ENCODE peak calls at places on chromosomes 6 and 20, in seven cellular contexts. J is AG04450, G is GM12864, U is uterus, T is PC-9, M is A549, D is progenitor cell of endocrine pancreas. S is an unnamed sample.

GRCh38 chr6:149443411-149444181 is 41.2 kb downstream of the ZC3H12D start:
- DNase-seq in J (peak; percentile 44), G (no peak), U (no peak), T (no peak), M (no peak), D (no peak), S (no peak)

GRCh38 chr6:786946-787763 is 94.2 kb upstream of the EXOC2 start:
- DNase-seq in J (no peak), G (peak; percentile 12), U (no peak), T (no peak), M (peak; percentile 18), D (no peak), S (peak; percentile 34)

GRCh38 chr20:11249239-11249638 is 575.4 kb upstream of the JAG1 start:
- DNase-seq in J (no peak), G (no peak), U (no peak), T (no peak), M (no peak), D (no peak), S (no peak)

GRCh38 chr20:49483018-49483705 is 694 bp upstream of the KCNB1 start:
- DNase-seq in J (no peak), G (no peak), U (peak; percentile 37), T (no peak), M (no peak), D (no peak), S (peak; percentile 37)

GRCh38 chr20:63641146-63641791 is 12.0 kb downstream of the STMN3 start:
- DNase-seq in J (no peak), G (no peak), U (no peak), T (no peak), M (no peak), D (no peak), S (peak; percentile 65)

GRCh38 chr6:41302638-41303037 is 16.2 kb upstream of the TREM1 start:
- DNase-seq in J (no peak), G (peak; percentile 22), U (no peak), T (no peak), M (no peak), D (no peak), S (no peak)

GRCh38 chr6:104409913-104410312 is 449.8 kb downstream of the HACE1 start:
- DNase-seq in J (no peak), G (no peak), U (no peak), T (no peak), M (no peak), D (no peak), S (no peak)

GRCh38 chr6:107173779-107174178 is 58.5 kb upstream of the BEND3 start:
- DNase-seq in J (no peak), G (no peak), U (no peak), T (no peak), M (no peak), D (no peak), S (no peak)

GRCh38 chr6:166935353-166935752 is 21.0 kb downstream of the RNASET2 start:
- DNase-seq in J (no peak), G (no peak), U (no peak), T (no peak), M (no peak), D (no peak), S (no peak)

GRCh38 chr6:168714547-168715260 is 273.7 kb downstream of the SMOC2 start:
- DNase-seq in J (no peak), G (no peak), U (no peak), T (no peak), M (no peak), D (no peak), S (no peak)

GRCh38 chr6:43211960-43212359 is 17.3 kb downstream of the DNPH1 start:
- DNase-seq in J (no peak), G (no peak), U (no peak), T (no peak), M (no peak), D (no peak), S (no peak)

GRCh38 chr6:28747631-28748157 is 176.1 kb downstream of the TRIM27 start:
- DNase-seq in J (peak; percentile 27), G (no peak), U (no peak), T (peak; percentile 39), M (peak; percentile 51), D (no peak), S (no peak)

GRCh38 chr6:10582774-10583508 is 61.8 kb downstream of the GCNT2 start:
- DNase-seq in J (no peak), G (no peak), U (no peak), T (no peak), M (no peak), D (no peak), S (no peak)

GRCh38 chr6:150692604-150693003 is 92.9 kb downstream of the PLEKHG1 start:
- DNase-seq in J (no peak), G (no peak), U (no peak), T (no peak), M (no peak), D (no peak), S (peak; percentile 38)

GRCh38 chr20:4691753-4692152 is 30.0 kb upstream of the PRND start:
- DNase-seq in J (no peak), G (no peak), U (no peak), T (no peak), M (no peak), D (no peak), S (no peak)

DNA sequence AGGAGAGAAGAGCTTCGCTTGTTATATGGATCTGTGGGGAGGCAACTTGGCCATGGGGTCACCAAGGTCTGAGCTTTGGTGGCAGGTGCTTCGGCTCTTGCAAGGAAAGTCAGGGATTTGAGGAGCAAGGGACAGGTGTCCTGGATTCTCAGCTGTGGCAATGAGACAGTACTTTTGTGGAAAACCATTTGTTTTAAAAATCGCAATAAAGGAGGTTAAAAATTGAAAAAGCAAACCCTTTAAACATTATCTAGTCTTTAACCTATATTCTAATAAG is 64.3 kb downstream of the NOL4L start:
- DNase-seq in J (no peak), G (no peak), U (no peak), T (no peak), M (no peak), D (no peak), S (no peak)
- TF ChIP-seq CTCF in J (no peak), G (no peak), U (no peak), T (no peak), M (no peak), D (no peak), S (no peak)

GRCh38 chr6:25027221-25027916 is 91.6 kb upstream of the RIPOR2 start:
- DNase-seq in J (no peak), G (peak; percentile 63), U (no peak), T (peak; percentile 51), M (no peak), D (no peak), S (peak; percentile 77)
- TF ChIP-seq CTCF in J (no peak), G (peak; percentile 67), U (no peak), T (no peak), M (no peak), D (no peak), S (peak; percentile 72)

DNA sequence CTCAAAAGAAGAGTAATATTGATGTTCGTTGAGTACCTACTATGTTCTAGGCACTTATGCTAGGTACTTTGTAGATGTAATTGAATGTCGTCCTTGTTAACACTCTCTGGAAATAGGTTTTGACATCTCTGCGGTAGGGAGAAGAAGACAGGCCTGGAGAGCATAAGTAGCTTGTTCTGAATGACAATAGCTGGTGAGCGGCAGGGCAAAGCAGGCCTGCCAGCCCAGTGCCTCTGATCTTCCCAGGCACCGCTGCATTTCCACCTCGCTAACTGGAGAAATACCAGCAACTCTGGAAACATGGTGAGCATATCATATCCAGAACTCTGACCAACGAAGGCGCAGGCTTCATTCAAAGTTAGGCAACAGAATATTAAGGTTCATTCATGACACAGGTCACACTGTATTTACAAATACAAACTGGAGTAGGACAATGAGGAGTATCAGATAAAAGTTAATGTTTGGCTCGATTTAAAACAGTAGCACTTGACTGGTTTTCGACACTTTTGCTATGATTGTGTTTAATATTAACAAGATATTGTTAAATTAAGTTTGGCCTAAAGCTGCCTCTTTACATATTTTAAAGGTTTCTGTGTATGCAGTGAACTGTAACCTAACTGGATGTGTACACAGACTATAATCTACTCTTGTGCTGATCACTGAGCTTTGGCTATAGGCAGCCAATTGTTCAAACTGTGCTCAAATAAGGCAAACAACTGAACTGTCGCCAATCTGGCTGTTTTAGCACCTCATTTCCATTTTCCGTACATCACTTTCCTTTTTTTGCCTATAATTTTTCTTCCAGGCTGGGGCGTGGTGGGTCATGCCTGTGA is 54.1 kb downstream of the PPP1R3G start:
- DNase-seq in J (no peak), G (no peak), U (no peak), T (no peak), M (no peak), D (no peak), S (no peak)
- TF ChIP-seq CTCF in J (no peak), G (no peak), U (no peak), T (no peak), M (no peak), D (no peak), S (no peak)

DNA sequence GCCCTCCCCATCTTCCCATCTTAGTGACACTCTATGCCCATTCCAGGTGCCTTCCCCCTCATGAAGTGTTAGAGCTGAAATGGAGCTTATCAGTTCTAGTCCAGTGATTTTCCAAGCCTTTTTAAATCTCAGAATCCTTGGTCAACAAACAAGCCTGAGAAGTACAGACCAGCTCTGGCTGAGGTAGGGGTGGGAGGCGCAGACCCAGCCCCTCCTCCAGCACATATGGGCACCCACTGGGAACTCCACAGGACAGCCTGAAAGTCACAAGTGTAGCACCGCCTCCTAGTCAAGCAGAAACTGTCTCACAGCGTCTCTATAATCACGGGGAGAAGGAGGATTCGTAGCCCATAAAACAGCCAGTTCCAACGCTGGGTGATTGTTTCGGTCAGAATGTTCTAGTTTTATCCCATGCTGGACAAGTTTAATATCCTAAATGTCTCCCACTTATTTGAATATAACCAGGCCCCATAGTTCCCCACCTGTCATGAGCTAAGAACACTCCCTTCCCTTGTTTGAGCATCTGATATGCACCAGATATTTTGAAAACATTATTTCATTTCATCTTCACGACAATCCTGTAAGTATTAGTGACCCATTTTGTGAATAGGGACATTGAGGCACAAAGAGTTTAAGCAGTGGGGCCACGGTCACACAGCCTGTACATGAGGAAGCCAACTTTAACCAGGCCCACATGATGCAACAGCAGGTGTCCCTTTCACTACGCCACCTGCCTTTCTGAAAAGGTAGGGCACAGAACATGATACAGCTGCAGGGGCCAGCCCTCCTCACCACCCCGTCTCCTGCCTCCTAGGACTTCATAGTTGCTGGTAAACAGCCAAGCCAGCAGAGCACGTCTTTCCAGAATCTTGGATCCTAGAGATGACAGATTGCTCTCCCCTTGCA is 40.1 kb downstream of the TRAF3IP2 start:
- DNase-seq in J (no peak), G (peak; percentile 35), U (peak; percentile 82), T (no peak), M (no peak), D (no peak), S (peak; percentile 24)
- TF ChIP-seq CTCF in J (no peak), G (peak; percentile 59), U (no peak), T (peak; percentile 28), M (no peak), D (peak; percentile 43), S (peak; percentile 38)